ENCODE peak calls at places on chromosomes 4 and X, in four cellular contexts. One of them, this sample, is unnamed.

GRCh38 chrX:154734101-154734781 is 16.6 kb downstream of the GAB3 start:
- DNase-seq in mucosa of descending colon: no peak
- DNase-seq in pancreas: no peak
- DNase-seq in PC-3: peak; percentile 43
- DNase-seq in this sample: peak; percentile 21

GRCh38 chr4:29081230-29081955 is 1638.8 kb upstream of the PCDH7 start:
- DNase-seq in mucosa of descending colon: no peak
- DNase-seq in pancreas: no peak
- DNase-seq in PC-3: peak; percentile 54
- DNase-seq in this sample: no peak

GRCh38 chrX:136272325-136272724 is 21.1 kb upstream of the MAP7D3 start:
- DNase-seq in mucosa of descending colon: no peak
- DNase-seq in pancreas: no peak
- DNase-seq in PC-3: no peak
- DNase-seq in this sample: no peak

GRCh38 chrX:69065451-69065850 is 99.8 kb downstream of the PJA1 start:
- DNase-seq in mucosa of descending colon: no peak
- DNase-seq in pancreas: peak; percentile 43
- DNase-seq in PC-3: peak; percentile 31
- DNase-seq in this sample: no peak

GRCh38 chr4:70903282-70903603 is 1.1 kb downstream of the MOB1B start:
- DNase-seq in mucosa of descending colon: no peak
- DNase-seq in pancreas: no peak
- DNase-seq in PC-3: peak; percentile 18
- DNase-seq in this sample: no peak

GRCh38 chr4:116358633-116359222 is 726.6 kb downstream of the TRAM1L1 start:
- DNase-seq in mucosa of descending colon: no peak
- DNase-seq in pancreas: peak; percentile 50
- DNase-seq in PC-3: peak; percentile 94
- DNase-seq in this sample: no peak

GRCh38 chrX:10685923-10686595 is 65.7 kb upstream of the MID1 start:
- DNase-seq in mucosa of descending colon: no peak
- DNase-seq in pancreas: no peak
- DNase-seq in PC-3: peak; percentile 56
- DNase-seq in this sample: no peak

GRCh38 chr4:67483868-67484602 is 61.3 kb downstream of the CENPC start:
- DNase-seq in mucosa of descending colon: no peak
- DNase-seq in pancreas: no peak
- DNase-seq in PC-3: no peak
- DNase-seq in this sample: no peak

GRCh38 chrX:39969826-39970569 is 127.8 kb downstream of the BCOR start:
- DNase-seq in mucosa of descending colon: no peak
- DNase-seq in pancreas: no peak
- DNase-seq in PC-3: no peak
- DNase-seq in this sample: no peak

GRCh38 chr4:8103991-8104390 is 54.6 kb downstream of the ABLIM2 start:
- DNase-seq in mucosa of descending colon: peak; percentile 25
- DNase-seq in pancreas: no peak
- DNase-seq in PC-3: no peak
- DNase-seq in this sample: peak; percentile 42

GRCh38 chrX:68090266-68090665 is 343.0 kb downstream of the OPHN1 start:
- DNase-seq in mucosa of descending colon: no peak
- DNase-seq in pancreas: no peak
- DNase-seq in PC-3: no peak
- DNase-seq in this sample: no peak

GRCh38 chrX:6813836-6814370 is 279.0 kb upstream of the VCX3A start:
- DNase-seq in mucosa of descending colon: no peak
- DNase-seq in pancreas: no peak
- DNase-seq in PC-3: no peak
- DNase-seq in this sample: no peak

GRCh38 chrX:18789916-18790315 is 82.5 kb downstream of the PPEF1 start:
- DNase-seq in mucosa of descending colon: no peak
- DNase-seq in pancreas: no peak
- DNase-seq in PC-3: no peak
- DNase-seq in this sample: no peak

GRCh38 chr4:100823993-100824323 is 306.1 kb upstream of the EMCN start:
- DNase-seq in mucosa of descending colon: no peak
- DNase-seq in pancreas: no peak
- DNase-seq in PC-3: no peak
- DNase-seq in this sample: no peak

GRCh38 chr4:117447925-117448324 is 362.5 kb upstream of the TRAM1L1 start:
- DNase-seq in mucosa of descending colon: no peak
- DNase-seq in pancreas: no peak
- DNase-seq in PC-3: no peak
- DNase-seq in this sample: no peak

GRCh38 chr4:142566243-142566642 is 279.9 kb downstream of the INPP4B start:
- DNase-seq in mucosa of descending colon: no peak
- DNase-seq in pancreas: no peak
- DNase-seq in PC-3: no peak
- DNase-seq in this sample: no peak

GRCh38 chr4:153494562-153494961 is 28.4 kb downstream of the TMEM131L start:
- DNase-seq in mucosa of descending colon: no peak
- DNase-seq in pancreas: no peak
- DNase-seq in PC-3: no peak
- DNase-seq in this sample: no peak

GRCh38 chrX:148624951-148625350 is 124.5 kb downstream of the AFF2 start:
- DNase-seq in mucosa of descending colon: no peak
- DNase-seq in pancreas: no peak
- DNase-seq in PC-3: no peak
- DNase-seq in this sample: no peak

GRCh38 chrX:114267127-114267526 is 316.8 kb upstream of the HTR2C start:
- DNase-seq in mucosa of descending colon: no peak
- DNase-seq in pancreas: no peak
- DNase-seq in PC-3: no peak
- DNase-seq in this sample: no peak

GRCh38 chrX:115330498-115331138 is 41.1 kb downstream of the LUZP4 start:
- DNase-seq in mucosa of descending colon: no peak
- DNase-seq in pancreas: no peak
- DNase-seq in PC-3: peak; percentile 69
- DNase-seq in this sample: no peak

GRCh38 chr4:11973270-11973669 is 544.6 kb upstream of the HS3ST1 start:
- DNase-seq in mucosa of descending colon: no peak
- DNase-seq in pancreas: no peak
- DNase-seq in PC-3: no peak
- DNase-seq in this sample: no peak

GRCh38 chr4:83170952-83171399 is 56.4 kb upstream of the PLAC8 start:
- DNase-seq in mucosa of descending colon: no peak
- DNase-seq in pancreas: no peak
- DNase-seq in PC-3: no peak
- DNase-seq in this sample: no peak

GRCh38 chr4:74374561-74375327 is 9.8 kb downstream of the EREG start:
- DNase-seq in mucosa of descending colon: peak; percentile 69
- DNase-seq in pancreas: no peak
- DNase-seq in PC-3: peak; percentile 97
- DNase-seq in this sample: no peak

GRCh38 chr4:37597019-37597418 is 89.2 kb downstream of the RELL1 start:
- DNase-seq in mucosa of descending colon: no peak
- DNase-seq in pancreas: no peak
- DNase-seq in PC-3: no peak
- DNase-seq in this sample: no peak

GRCh38 chrX:19377799-19378198 is 34.1 kb downstream of the PDHA1 start:
- DNase-seq in mucosa of descending colon: no peak
- DNase-seq in pancreas: no peak
- DNase-seq in PC-3: no peak
- DNase-seq in this sample: no peak

GRCh38 chrX:14697453-14697852 is 168.1 kb downstream of the GLRA2 start:
- DNase-seq in mucosa of descending colon: no peak
- DNase-seq in pancreas: no peak
- DNase-seq in PC-3: peak; percentile 69
- DNase-seq in this sample: peak; percentile 10

GRCh38 chr4:99395595-99396364 is 39.4 kb downstream of the ADH7 start:
- DNase-seq in mucosa of descending colon: no peak
- DNase-seq in pancreas: no peak
- DNase-seq in PC-3: peak; percentile 58
- DNase-seq in this sample: no peak

GRCh38 chrX:129777218-129777768 is 2.5 kb upstream of the SASH3 start:
- DNase-seq in mucosa of descending colon: peak; percentile 90
- DNase-seq in pancreas: no peak
- DNase-seq in PC-3: peak; percentile 61
- DNase-seq in this sample: peak; percentile 68

GRCh38 chr4:25913851-25914669 is at the start of gene SMIM20:
- DNase-seq in mucosa of descending colon: peak; percentile 96
- DNase-seq in pancreas: peak; percentile 97
- DNase-seq in PC-3: peak; percentile 80
- DNase-seq in this sample: peak; percentile 91
- TF ChIP-seq CTCF in mucosa of descending colon: no peak
- TF ChIP-seq CTCF in pancreas: no peak
- TF ChIP-seq CTCF in PC-3: no peak
- TF ChIP-seq CTCF in this sample: no peak

GRCh38 chr4:127896528-127896927 is 15.8 kb downstream of the PLK4 start:
- DNase-seq in mucosa of descending colon: no peak
- DNase-seq in pancreas: no peak
- DNase-seq in PC-3: no peak
- DNase-seq in this sample: no peak
- H3K36me3 ChIP-seq in mucosa of descending colon: no peaks in the 10 kb centered on the region
- H3K36me3 ChIP-seq in pancreas: no peaks in the 10 kb centered on the region
- H3K36me3 ChIP-seq in PC-3: peaks cover 51% of the 10 kb centered on the region
- H3K36me3 ChIP-seq in this sample: no peaks in the 10 kb centered on the region

DNA sequence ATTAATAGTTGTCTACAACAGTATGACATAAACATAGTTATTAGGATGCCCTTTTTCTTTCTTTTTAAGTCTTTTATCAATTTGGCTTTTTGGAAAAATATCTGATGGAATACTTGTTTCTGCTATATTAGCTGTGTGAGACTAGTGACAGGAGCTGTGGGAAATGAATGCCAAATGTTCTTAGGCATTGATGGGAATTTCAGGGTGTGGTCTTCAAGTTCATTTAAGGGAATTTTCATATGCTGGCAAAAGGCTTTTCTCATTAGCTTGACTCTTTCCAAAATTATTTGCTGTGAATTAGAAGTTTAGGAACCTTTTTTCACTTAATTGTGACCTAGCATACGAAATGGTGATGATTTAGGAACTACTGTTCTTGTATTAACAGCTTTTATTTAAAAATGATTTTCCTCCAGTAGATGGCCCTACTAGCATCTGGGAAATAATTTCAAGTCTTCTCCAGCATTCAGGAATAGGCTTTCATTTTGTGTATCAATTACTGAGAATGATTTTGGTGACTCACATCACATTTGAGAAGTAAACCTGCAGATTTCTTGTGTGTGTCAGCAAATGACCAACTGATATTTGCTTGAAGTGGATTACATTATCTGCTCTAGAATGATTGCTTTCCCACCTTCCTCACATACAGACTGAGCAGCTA is 70.9 kb downstream of the HTT start:
- DNase-seq in mucosa of descending colon: no peak
- DNase-seq in pancreas: no peak
- DNase-seq in PC-3: peak; percentile 29
- DNase-seq in this sample: no peak
- TF ChIP-seq CTCF in mucosa of descending colon: no peak
- TF ChIP-seq CTCF in pancreas: no peak
- TF ChIP-seq CTCF in PC-3: peak; percentile 41
- TF ChIP-seq CTCF in this sample: no peak

GRCh38 chrX:72126048-72126415 is 5.7 kb downstream of the RTL5 start:
- DNase-seq in mucosa of descending colon: no peak
- DNase-seq in pancreas: peak; percentile 49
- DNase-seq in PC-3: no peak
- DNase-seq in this sample: no peak
- H3K36me3 ChIP-seq in mucosa of descending colon: no peaks in the 10 kb centered on the region
- H3K36me3 ChIP-seq in pancreas: no peaks in the 10 kb centered on the region
- H3K36me3 ChIP-seq in PC-3: no peaks in the 10 kb centered on the region
- H3K36me3 ChIP-seq in this sample: no peaks in the 10 kb centered on the region

GRCh38 chrX:130902783-130903613 is at the start of gene ENOX2:
- DNase-seq in mucosa of descending colon: peak; percentile 92
- DNase-seq in pancreas: peak; percentile 83
- DNase-seq in PC-3: peak; percentile 96
- DNase-seq in this sample: peak; percentile 89
- TF ChIP-seq CTCF in mucosa of descending colon: no peak
- TF ChIP-seq CTCF in pancreas: no peak
- TF ChIP-seq CTCF in PC-3: no peak
- TF ChIP-seq CTCF in this sample: no peak